ENCODE peak calls at places on chromosomes 12 and 14, in eight cellular contexts. W is dorsolateral prefrontal cortex, E is ascending aorta, S is uterus, V is cardiac fibroblast, C is kidney, T is upper lobe of right lung, Q is stomach. U is an unnamed sample.

GRCh38 chr14:67487937-67488893 is at the start of gene TMEM229B:
- DNase-seq in Q (peak), S (no peak), E (peak), V (no peak), T (peak), C (peak), W (no peak), U (no peak)

GRCh38 chr12:75460194-75460593 is 20.4 kb upstream of the GLIPR1 start:
- DNase-seq in W (no peak), C (no peak), V (no peak), Q (no peak), T (no peak), S (no peak), E (no peak), U (no peak)

GRCh38 chr12:92543359-92543758 is 159.4 kb upstream of the PLEKHG7 start:
- DNase-seq in Q (peak), T (no peak), C (no peak), S (no peak), W (no peak), V (peak), E (no peak), U (no peak)

GRCh38 chr12:65509953-65510352 is 231.5 kb downstream of the MSRB3 start:
- DNase-seq in S (no peak), C (no peak), Q (no peak), T (no peak), V (no peak), W (no peak), E (no peak), U (no peak)

GRCh38 chr14:50008562-50009355 is 107.6 kb downstream of the VCPKMT start:
- DNase-seq in V (no peak), Q (no peak), S (no peak), T (no peak), C (no peak), W (no peak), E (no peak), U (no peak)

GRCh38 chr12:110371408-110372055 is 32.0 kb downstream of the ANAPC7 start:
- DNase-seq in S (peak), C (no peak), T (peak), Q (no peak), V (no peak), W (no peak), E (no peak), U (no peak)

GRCh38 chr12:51726931-51727330 is 121.6 kb downstream of the FIGNL2 start:
- DNase-seq in W (no peak), V (no peak), T (no peak), C (no peak), S (no peak), Q (no peak), E (no peak), U (no peak)

GRCh38 chr14:23326491-23327332 is 5.5 kb downstream of the PABPN1 start:
- DNase-seq in C (no peak), Q (no peak), T (no peak), S (no peak), W (no peak), E (no peak), V (no peak), U (no peak)

GRCh38 chr14:21090940-21091663 is 7.4 kb downstream of the ZNF219 start:
- DNase-seq in S (no peak), Q (no peak), E (no peak), W (no peak), V (no peak), C (no peak), T (no peak), U (peak)

GRCh38 chr12:54060975-54061778 is 7.5 kb downstream of the HOXC4 start:
- DNase-seq in E (no peak), Q (no peak), V (no peak), W (no peak), S (no peak), C (no peak), T (no peak), U (no peak)

GRCh38 chr14:50069325-50069724 is 47.0 kb downstream of the VCPKMT start:
- DNase-seq in C (no peak), V (no peak), T (no peak), W (no peak), S (no peak), Q (no peak), E (no peak), U (no peak)

GRCh38 chr14:64934338-64934939 is 8.1 kb downstream of the GPX2 start:
- DNase-seq in W (no peak), C (no peak), V (no peak), E (no peak), T (no peak), Q (no peak), S (no peak), U (no peak)
- TF ChIP-seq CTCF in W (no peak), C (no peak), V (no peak), E (no peak), T (no peak), Q (no peak), S (no peak), U (no peak)

GRCh38 chr12:46303039-46303666 is 34.3 kb upstream of the SLC38A1 start:
- DNase-seq in C (no peak), E (no peak), V (peak), Q (peak), S (no peak), W (no peak), T (no peak), U (no peak)
- TF ChIP-seq CTCF in C (peak), E (no peak), V (peak), Q (no peak), S (peak), W (peak), T (peak), U (no peak)

DNA sequence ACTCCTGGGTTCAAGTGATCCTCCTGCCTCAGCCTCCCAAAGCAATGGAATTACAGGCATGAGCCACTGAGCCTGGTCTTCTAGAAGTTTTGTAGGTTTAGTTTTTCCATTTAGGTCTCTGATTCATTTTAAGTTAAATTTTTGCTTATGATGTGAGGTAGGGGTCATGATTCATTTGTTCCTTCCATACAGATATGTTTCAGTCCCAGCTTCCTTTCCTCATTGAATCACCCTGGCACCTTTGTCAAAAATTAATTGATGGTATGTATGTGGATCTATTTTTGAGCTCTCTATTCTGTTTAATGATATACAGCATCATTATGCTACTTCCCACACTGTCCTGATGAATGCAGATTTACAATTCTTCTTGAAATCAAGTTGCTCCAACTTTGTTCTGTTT is 25.6 kb upstream of the CABP1 start:
- DNase-seq in C (no peak), T (no peak), V (no peak), W (no peak), S (no peak), Q (no peak), E (no peak), U (no peak)
- TF ChIP-seq CTCF in C (no peak), T (no peak), V (no peak), W (no peak), S (no peak), Q (no peak), E (no peak), U (no peak)

GRCh38 chr12:48968467-48968866 is 3.1 kb downstream of the WNT10B start:
- DNase-seq in V (no peak), Q (no peak), E (no peak), C (no peak), S (no peak), W (no peak), T (no peak), U (no peak)
- TF ChIP-seq CTCF in V (no peak), Q (no peak), E (no peak), C (no peak), S (no peak), W (no peak), T (no peak), U (no peak)

GRCh38 chr14:93206793-93207467 is at the start of the genes GON7 and UBR7:
- DNase-seq in Q (peak), T (peak), W (peak), V (peak), S (peak), E (peak), C (peak), U (peak)
- TF ChIP-seq CTCF in Q (no peak), T (peak), W (peak), V (no peak), S (peak), E (peak), C (peak), U (no peak)

GRCh38 chr12:78037707-78038106 is 207.0 kb downstream of the NAV3 start:
- DNase-seq in E (no peak), W (no peak), S (no peak), V (no peak), Q (no peak), C (no peak), T (no peak), U (no peak)
- TF ChIP-seq CTCF in E (no peak), W (no peak), S (no peak), V (peak), Q (no peak), C (no peak), T (no peak), U (no peak)

GRCh38 chr12:4977104-4977503 is 66.6 kb upstream of the KCNA5 start:
- DNase-seq in T (no peak), C (no peak), E (no peak), V (no peak), Q (no peak), W (no peak), S (no peak), U (no peak)

GRCh38 chr12:4975574-4975973 is 65.9 kb downstream of the KCNA1 start:
- DNase-seq in E (no peak), Q (no peak), W (no peak), T (peak), V (no peak), S (no peak), C (no peak), U (no peak)

GRCh38 chr12:4978737-4979136 is 64.9 kb upstream of the KCNA5 start:
- DNase-seq in V (no peak), T (no peak), E (no peak), S (no peak), W (no peak), Q (no peak), C (no peak), U (no peak)

GRCh38 chr12:4969405-4969804 is 59.7 kb downstream of the KCNA1 start:
- DNase-seq in E (no peak), T (no peak), Q (no peak), V (no peak), S (no peak), W (no peak), C (no peak), U (no peak)

GRCh38 chr12:4974217-4974616 is 64.5 kb downstream of the KCNA1 start:
- DNase-seq in V (no peak), Q (no peak), S (no peak), W (no peak), T (no peak), E (no peak), C (no peak), U (no peak)
- TF ChIP-seq CTCF in V (no peak), Q (no peak), S (no peak), W (no peak), T (no peak), E (no peak), C (no peak), U (no peak)